ENCODE peak calls at places on chromosomes 4 and X, in five cellular contexts. P is fibroblast of the conjunctiva; J is activated CD4-positive, alpha-beta T cell treated with anti-CD3 and anti-CD28 coated beads, Interleukin-2, amount 10 ng/mL, durations not matched to agents 7 days and 5 days; X is DMS79 treated with DMSO at 0.1 percent for 48 hours; Y is GM04503. Z is an unnamed sample.

GRCh38 chr4:1219553-1219950 is 29.4 kb downstream of the CTBP1 start:
- DNase-seq in X (no peak), P (no peak), Y (no peak), J (no peak), Z (no peak)

GRCh38 chrX:136397001-136397400 is 90.7 kb upstream of the BRS3 start:
- DNase-seq in J (no peak), X (no peak), P (no peak), Y (no peak), Z (no peak)

GRCh38 chr4:75004755-75005668 is 72.1 kb downstream of the PARM1 start:
- DNase-seq in J (no peak), P (no peak), X (peak; percentile 27), Y (no peak), Z (no peak)

GRCh38 chrX:97629597-97629985 is 745.9 kb downstream of the RPA4 start:
- DNase-seq in J (no peak), Y (no peak), X (no peak), P (no peak), Z (no peak)

GRCh38 chr4:42653606-42654560 is 3.0 kb downstream of the ATP8A1 start:
- DNase-seq in J (no peak), P (no peak), Y (no peak), X (no peak), Z (no peak)

GRCh38 chrX:7073336-7073735 is 74.2 kb upstream of the STS start:
- DNase-seq in P (no peak), J (no peak), Y (no peak), X (no peak), Z (no peak)

GRCh38 chr4:88244821-88245579 is 39.4 kb downstream of the PPM1K start:
- DNase-seq in J (peak; percentile 37), P (no peak), X (no peak), Y (no peak), Z (no peak)

GRCh38 chr4:7451434-7451789 is 16.7 kb upstream of the PSAPL1 start:
- DNase-seq in X (no peak), P (no peak), J (no peak), Y (no peak), Z (no peak)

GRCh38 chr4:169854090-169854489 is 96.3 kb upstream of the HPF1 start:
- DNase-seq in X (no peak), Y (no peak), P (no peak), J (no peak), Z (no peak)

GRCh38 chrX:115344885-115345653 is 55.6 kb downstream of the LUZP4 start:
- DNase-seq in P (peak; percentile 94), J (no peak), X (peak; percentile 79), Y (peak; percentile 79), Z (peak; percentile 94)

GRCh38 chrX:133587071-133587470 is 171.8 kb upstream of the GPC4 start:
- DNase-seq in Y (no peak), P (no peak), J (no peak), X (no peak), Z (no peak)

GRCh38 chr4:141016117-141016798 is 117.0 kb downstream of the RNF150 start:
- DNase-seq in J (no peak), X (no peak), P (no peak), Y (no peak), Z (no peak)

GRCh38 chr4:122661176-122661575 is 40.3 kb upstream of the IL21 start:
- DNase-seq in Y (no peak), P (no peak), J (no peak), X (no peak), Z (peak; percentile 26)

GRCh38 chr4:186684889-186685309 is 38.8 kb downstream of the FAT1 start:
- DNase-seq in P (no peak), J (no peak), Y (no peak), X (no peak), Z (no peak)

GRCh38 chr4:157225096-157225495 is 4.6 kb downstream of the GRIA2 start:
- DNase-seq in X (peak; percentile 4), Y (no peak), J (no peak), P (no peak), Z (no peak)

GRCh38 chrX:152865232-152865920 is 32.5 kb upstream of the ZNF185 start:
- DNase-seq in J (no peak), X (no peak), Y (no peak), P (no peak), Z (peak; percentile 3)

GRCh38 chr4:145909773-145910172 is 28.9 kb downstream of the ZNF827 start:
- DNase-seq in J (no peak), X (no peak), P (no peak), Y (no peak), Z (no peak)

GRCh38 chr4:146370841-146371240 is 150.9 kb downstream of the SLC10A7 start:
- DNase-seq in J (no peak), Y (no peak), P (no peak), X (no peak), Z (no peak)

GRCh38 chr4:122920473-122920872 is 1.9 kb downstream of the NUDT6 start:
- DNase-seq in X (no peak), J (no peak), Y (no peak), P (no peak), Z (no peak)

GRCh38 chr4:186016796-186017195 is 52.2 kb upstream of the TLR3 start:
- DNase-seq in Y (no peak), P (no peak), X (no peak), J (no peak), Z (no peak)

GRCh38 chrX:69238153-69238959 is 73.1 kb upstream of the PJA1 start:
- DNase-seq in J (no peak), X (peak; percentile 84), Y (no peak), P (peak; percentile 13), Z (no peak)

Z was measured in stromal cell of bone marrow.